ENCODE peak calls at places on chromosomes 11 and 22, in eight cellular contexts. One of them, this sample, is unnamed.

GRCh38 chr22:41479671-41480396 is 10.9 kb downstream of the ACO2 start:
- DNase-seq in right atrium auricular region: no peak
- DNase-seq in pancreas: no peak
- DNase-seq in fibroblast of lung: peak; percentile 72
- DNase-seq in mesenchymal stem cell: peak; percentile 59
- DNase-seq in aorta: peak; percentile 61
- DNase-seq in lower lobe of right lung: no peak
- DNase-seq in spleen: no peak
- DNase-seq in this sample: peak; percentile 21

GRCh38 chr11:47587039-47587675 is 679 bp downstream of the FAM180B start:
- DNase-seq in right atrium auricular region: no peak
- DNase-seq in pancreas: no peak
- DNase-seq in fibroblast of lung: no peak
- DNase-seq in mesenchymal stem cell: no peak
- DNase-seq in aorta: peak; percentile 45
- DNase-seq in lower lobe of right lung: no peak
- DNase-seq in spleen: peak; percentile 4
- DNase-seq in this sample: no peak

GRCh38 chr11:127381247-127381646 is 380.7 kb upstream of the KIRREL3 start:
- DNase-seq in right atrium auricular region: no peak
- DNase-seq in pancreas: no peak
- DNase-seq in fibroblast of lung: no peak
- DNase-seq in mesenchymal stem cell: no peak
- DNase-seq in aorta: no peak
- DNase-seq in lower lobe of right lung: no peak
- DNase-seq in spleen: no peak
- DNase-seq in this sample: no peak

GRCh38 chr22:37617431-37617830 is 8.8 kb downstream of the GGA1 start:
- DNase-seq in right atrium auricular region: no peak
- DNase-seq in pancreas: no peak
- DNase-seq in fibroblast of lung: no peak
- DNase-seq in mesenchymal stem cell: no peak
- DNase-seq in aorta: no peak
- DNase-seq in lower lobe of right lung: no peak
- DNase-seq in spleen: no peak
- DNase-seq in this sample: no peak

GRCh38 chr11:78981153-78981552 is 406.5 kb upstream of the NARS2 start:
- DNase-seq in right atrium auricular region: no peak
- DNase-seq in pancreas: no peak
- DNase-seq in fibroblast of lung: no peak
- DNase-seq in mesenchymal stem cell: no peak
- DNase-seq in aorta: no peak
- DNase-seq in lower lobe of right lung: no peak
- DNase-seq in spleen: no peak
- DNase-seq in this sample: no peak

GRCh38 chr11:65849771-65850216 is 8.2 kb downstream of the CFL1 start:
- DNase-seq in right atrium auricular region: no peak
- DNase-seq in pancreas: no peak
- DNase-seq in fibroblast of lung: no peak
- DNase-seq in mesenchymal stem cell: no peak
- DNase-seq in aorta: no peak
- DNase-seq in lower lobe of right lung: no peak
- DNase-seq in spleen: no peak
- DNase-seq in this sample: peak; percentile 55

GRCh38 chr11:119204066-119204465 is 2.1 kb upstream of the CBL start:
- DNase-seq in right atrium auricular region: no peak
- DNase-seq in pancreas: no peak
- DNase-seq in fibroblast of lung: no peak
- DNase-seq in mesenchymal stem cell: no peak
- DNase-seq in aorta: no peak
- DNase-seq in lower lobe of right lung: no peak
- DNase-seq in spleen: peak; percentile 5
- DNase-seq in this sample: no peak

GRCh38 chr22:37119872-37120271 is 10.4 kb upstream of the TMPRSS6 start:
- DNase-seq in right atrium auricular region: no peak
- DNase-seq in pancreas: no peak
- DNase-seq in fibroblast of lung: no peak
- DNase-seq in mesenchymal stem cell: no peak
- DNase-seq in aorta: no peak
- DNase-seq in lower lobe of right lung: no peak
- DNase-seq in spleen: no peak
- DNase-seq in this sample: no peak

GRCh38 chr22:25497269-25497668 is 67.2 kb upstream of the GRK3 start:
- DNase-seq in right atrium auricular region: no peak
- DNase-seq in pancreas: no peak
- DNase-seq in fibroblast of lung: peak; percentile 46
- DNase-seq in mesenchymal stem cell: peak; percentile 38
- DNase-seq in aorta: no peak
- DNase-seq in lower lobe of right lung: no peak
- DNase-seq in spleen: no peak
- DNase-seq in this sample: no peak

GRCh38 chr11:62676698-62677097 is 2.2 kb downstream of the UBXN1 start:
- DNase-seq in right atrium auricular region: no peak
- DNase-seq in pancreas: no peak
- DNase-seq in fibroblast of lung: no peak
- DNase-seq in mesenchymal stem cell: no peak
- DNase-seq in aorta: no peak
- DNase-seq in lower lobe of right lung: no peak
- DNase-seq in spleen: no peak
- DNase-seq in this sample: no peak

GRCh38 chr11:62193954-62194353 is 3.9 kb downstream of the SCGB1D1 start:
- DNase-seq in right atrium auricular region: no peak
- DNase-seq in pancreas: no peak
- DNase-seq in fibroblast of lung: no peak
- DNase-seq in mesenchymal stem cell: no peak
- DNase-seq in aorta: no peak
- DNase-seq in lower lobe of right lung: no peak
- DNase-seq in spleen: no peak
- DNase-seq in this sample: no peak

GRCh38 chr11:22670803-22671202 is 4.4 kb downstream of the GAS2 start:
- DNase-seq in right atrium auricular region: no peak
- DNase-seq in pancreas: no peak
- DNase-seq in fibroblast of lung: no peak
- DNase-seq in mesenchymal stem cell: peak; percentile 22
- DNase-seq in aorta: no peak
- DNase-seq in lower lobe of right lung: no peak
- DNase-seq in spleen: no peak
- DNase-seq in this sample: peak; percentile 4

GRCh38 chr11:5626191-5626590 is 1.4 kb downstream of the TRIM34 start:
- DNase-seq in right atrium auricular region: no peak
- DNase-seq in pancreas: no peak
- DNase-seq in fibroblast of lung: no peak
- DNase-seq in mesenchymal stem cell: peak; percentile 70
- DNase-seq in aorta: no peak
- DNase-seq in lower lobe of right lung: no peak
- DNase-seq in spleen: no peak
- DNase-seq in this sample: no peak

GRCh38 chr11:22703040-22703439 is 36.6 kb downstream of the GAS2 start:
- DNase-seq in right atrium auricular region: no peak
- DNase-seq in pancreas: peak; percentile 45
- DNase-seq in fibroblast of lung: peak; percentile 88
- DNase-seq in mesenchymal stem cell: peak; percentile 79
- DNase-seq in aorta: no peak
- DNase-seq in lower lobe of right lung: no peak
- DNase-seq in spleen: no peak
- DNase-seq in this sample: peak; percentile 76

DNA sequence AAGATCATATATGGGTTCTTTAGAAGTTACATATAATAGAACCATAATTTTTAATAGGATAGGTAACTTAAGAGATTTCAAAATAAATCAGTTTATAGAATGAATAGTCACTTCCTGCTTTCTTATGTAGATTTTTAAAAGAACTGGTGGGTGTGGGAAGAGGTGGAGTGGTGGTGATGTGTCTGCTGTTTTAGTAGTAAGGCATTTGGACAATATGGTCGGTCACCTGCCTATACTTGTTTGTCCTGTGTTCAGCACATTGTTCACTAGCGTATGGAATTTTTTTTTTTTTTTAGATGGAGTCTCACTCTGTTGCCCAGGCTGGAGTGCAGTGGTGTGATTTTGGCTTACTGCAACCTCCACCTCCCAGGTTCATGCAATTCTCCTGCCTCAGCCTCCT is 39.3 kb downstream of the CCDC81 start:
- DNase-seq in right atrium auricular region: no peak
- DNase-seq in pancreas: no peak
- DNase-seq in fibroblast of lung: no peak
- DNase-seq in mesenchymal stem cell: no peak
- DNase-seq in aorta: no peak
- DNase-seq in lower lobe of right lung: no peak
- DNase-seq in spleen: no peak
- DNase-seq in this sample: no peak
- H3K27ac ChIP-seq in right atrium auricular region: no peak overlapping the region
- H3K27ac ChIP-seq in pancreas: no peak overlapping the region
- H3K27ac ChIP-seq in fibroblast of lung: no peak overlapping the region
- H3K27ac ChIP-seq in mesenchymal stem cell: no peak overlapping the region
- H3K27ac ChIP-seq in aorta: no peak overlapping the region
- H3K27ac ChIP-seq in lower lobe of right lung: no peak overlapping the region
- H3K27ac ChIP-seq in spleen: no peak overlapping the region
- H3K27ac ChIP-seq in this sample: no peak overlapping the region

DNA sequence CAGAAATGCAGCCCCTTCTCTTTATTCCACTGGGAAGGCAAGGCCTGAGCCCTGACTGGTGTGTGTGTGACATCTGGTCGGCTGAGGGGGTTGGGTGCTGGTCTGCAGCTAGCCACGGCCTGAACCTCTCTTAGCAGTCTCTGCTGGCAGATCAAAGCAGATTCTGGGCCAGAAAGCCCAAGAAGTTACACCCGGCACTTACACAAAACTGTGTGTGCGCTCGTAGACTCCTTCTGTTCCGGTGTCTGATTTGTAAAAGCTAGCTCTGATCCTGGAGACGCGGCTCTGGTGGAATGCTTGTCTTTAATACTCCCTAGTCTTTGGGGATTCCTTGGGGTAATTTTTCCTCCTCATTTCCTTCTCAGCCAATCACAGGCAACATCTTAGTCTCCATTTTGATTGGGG is 5.5 kb downstream of the PKNOX2 start:
- DNase-seq in right atrium auricular region: no peak
- DNase-seq in pancreas: no peak
- DNase-seq in fibroblast of lung: no peak
- DNase-seq in mesenchymal stem cell: no peak
- DNase-seq in aorta: no peak
- DNase-seq in lower lobe of right lung: no peak
- DNase-seq in spleen: peak; percentile 41
- DNase-seq in this sample: no peak
- H3K4me1 ChIP-seq in right atrium auricular region: peaks cover 4% of the 10 kb centered on the region
- H3K4me1 ChIP-seq in pancreas: peaks cover 69% of the 10 kb centered on the region
- H3K4me1 ChIP-seq in fibroblast of lung: peaks cover 30% of the 10 kb centered on the region
- H3K4me1 ChIP-seq in mesenchymal stem cell: peaks cover 39% of the 10 kb centered on the region
- H3K4me1 ChIP-seq in aorta: no peaks in the 10 kb centered on the region
- H3K4me1 ChIP-seq in lower lobe of right lung: peaks cover 26% of the 10 kb centered on the region
- H3K4me1 ChIP-seq in spleen: peaks cover 24% of the 10 kb centered on the region
- H3K4me1 ChIP-seq in this sample: no peaks in the 10 kb centered on the region

GRCh38 chr11:36451681-36452080 is 58.4 kb downstream of the TRAF6 start:
- DNase-seq in right atrium auricular region: no peak
- DNase-seq in pancreas: no peak
- DNase-seq in fibroblast of lung: no peak
- DNase-seq in mesenchymal stem cell: no peak
- DNase-seq in aorta: no peak
- DNase-seq in lower lobe of right lung: no peak
- DNase-seq in spleen: no peak
- DNase-seq in this sample: no peak

GRCh38 chr11:36449566-36450390 is 60.3 kb downstream of the TRAF6 start:
- DNase-seq in right atrium auricular region: no peak
- DNase-seq in pancreas: no peak
- DNase-seq in fibroblast of lung: peak; percentile 62
- DNase-seq in mesenchymal stem cell: peak; percentile 27
- DNase-seq in aorta: no peak
- DNase-seq in lower lobe of right lung: no peak
- DNase-seq in spleen: no peak
- DNase-seq in this sample: no peak

GRCh38 chr11:36451045-36451444 is 59.0 kb downstream of the TRAF6 start:
- DNase-seq in right atrium auricular region: no peak
- DNase-seq in pancreas: no peak
- DNase-seq in fibroblast of lung: no peak
- DNase-seq in mesenchymal stem cell: no peak
- DNase-seq in aorta: no peak
- DNase-seq in lower lobe of right lung: no peak
- DNase-seq in spleen: no peak
- DNase-seq in this sample: no peak

GRCh38 chr11:36452231-36452630 is 57.8 kb downstream of the TRAF6 start:
- DNase-seq in right atrium auricular region: no peak
- DNase-seq in pancreas: no peak
- DNase-seq in fibroblast of lung: peak; percentile 77
- DNase-seq in mesenchymal stem cell: peak; percentile 68
- DNase-seq in aorta: no peak
- DNase-seq in lower lobe of right lung: no peak
- DNase-seq in spleen: no peak
- DNase-seq in this sample: peak; percentile 50

GRCh38 chr11:36450391-36450714 is 59.7 kb downstream of the TRAF6 start:
- DNase-seq in right atrium auricular region: no peak
- DNase-seq in pancreas: no peak
- DNase-seq in fibroblast of lung: no peak
- DNase-seq in mesenchymal stem cell: peak; percentile 9
- DNase-seq in aorta: no peak
- DNase-seq in lower lobe of right lung: no peak
- DNase-seq in spleen: no peak
- DNase-seq in this sample: no peak
- H3K4me3 ChIP-seq in right atrium auricular region: peak overlapping the region; percentile 18
- H3K4me3 ChIP-seq in pancreas: no peak overlapping the region
- H3K4me3 ChIP-seq in fibroblast of lung: peak overlapping the region; percentile 30
- H3K4me3 ChIP-seq in mesenchymal stem cell: peak overlapping the region; percentile 68
- H3K4me3 ChIP-seq in aorta: no peak overlapping the region
- H3K4me3 ChIP-seq in lower lobe of right lung: peak overlapping the region; percentile 23
- H3K4me3 ChIP-seq in spleen: peak overlapping the region; percentile 12
- H3K4me3 ChIP-seq in this sample: no peak overlapping the region

GRCh38 chr11:130868865-130869264 is 47.4 kb downstream of the SNX19 start:
- DNase-seq in right atrium auricular region: no peak
- DNase-seq in pancreas: no peak
- DNase-seq in fibroblast of lung: no peak
- DNase-seq in mesenchymal stem cell: no peak
- DNase-seq in aorta: no peak
- DNase-seq in lower lobe of right lung: no peak
- DNase-seq in spleen: no peak
- DNase-seq in this sample: no peak

GRCh38 chr11:130868087-130868486 is 48.2 kb downstream of the SNX19 start:
- DNase-seq in right atrium auricular region: no peak
- DNase-seq in pancreas: no peak
- DNase-seq in fibroblast of lung: no peak
- DNase-seq in mesenchymal stem cell: no peak
- DNase-seq in aorta: no peak
- DNase-seq in lower lobe of right lung: no peak
- DNase-seq in spleen: no peak
- DNase-seq in this sample: no peak

GRCh38 chr11:130865091-130865771 is 51.0 kb downstream of the SNX19 start:
- DNase-seq in right atrium auricular region: no peak
- DNase-seq in pancreas: no peak
- DNase-seq in fibroblast of lung: no peak
- DNase-seq in mesenchymal stem cell: no peak
- DNase-seq in aorta: peak; percentile 72
- DNase-seq in lower lobe of right lung: no peak
- DNase-seq in spleen: no peak
- DNase-seq in this sample: no peak

GRCh38 chr11:130866831-130867230 is 49.4 kb downstream of the SNX19 start:
- DNase-seq in right atrium auricular region: no peak
- DNase-seq in pancreas: no peak
- DNase-seq in fibroblast of lung: no peak
- DNase-seq in mesenchymal stem cell: no peak
- DNase-seq in aorta: no peak
- DNase-seq in lower lobe of right lung: no peak
- DNase-seq in spleen: no peak
- DNase-seq in this sample: no peak

DNA sequence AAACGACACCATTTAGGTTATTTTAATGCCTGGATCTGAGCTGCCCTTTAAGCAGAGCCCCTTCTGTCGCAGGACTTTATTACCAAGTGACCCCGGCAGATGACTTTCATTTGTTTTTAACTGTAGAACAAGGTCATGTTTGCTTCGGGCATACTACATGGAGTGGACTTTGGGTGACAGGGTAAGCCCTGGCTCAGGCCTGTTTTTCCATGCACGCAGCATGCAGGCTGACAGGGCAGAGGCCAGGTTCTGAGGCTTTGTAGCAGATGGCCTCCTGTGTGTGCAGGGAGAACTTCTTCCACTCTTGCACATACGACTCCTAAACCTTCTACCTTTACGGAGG is 50.5 kb downstream of the SNX19 start:
- DNase-seq in right atrium auricular region: no peak
- DNase-seq in pancreas: no peak
- DNase-seq in fibroblast of lung: no peak
- DNase-seq in mesenchymal stem cell: no peak
- DNase-seq in aorta: no peak
- DNase-seq in lower lobe of right lung: no peak
- DNase-seq in spleen: no peak
- DNase-seq in this sample: no peak
- H3K27ac ChIP-seq in right atrium auricular region: peak overlapping the region; percentile 76
- H3K27ac ChIP-seq in pancreas: no peak overlapping the region
- H3K27ac ChIP-seq in fibroblast of lung: no peak overlapping the region
- H3K27ac ChIP-seq in mesenchymal stem cell: no peak overlapping the region
- H3K27ac ChIP-seq in aorta: peak overlapping the region; percentile 30
- H3K27ac ChIP-seq in lower lobe of right lung: no peak overlapping the region
- H3K27ac ChIP-seq in spleen: no peak overlapping the region
- H3K27ac ChIP-seq in this sample: no peak overlapping the region